ENCODE peak calls at places on chromosomes 7 and 10, in nine cellular contexts. One of them, this sample, is unnamed.

GRCh38 chr7:39463252-39463651 is 103.0 kb upstream of the YAE1 start:
- DNase-seq in sigmoid colon: no peak
- DNase-seq in H9: no peak
- DNase-seq in tibial nerve: no peak
- DNase-seq in DND-41: no peak
- DNase-seq in body of pancreas: no peak
- DNase-seq in OCI-LY7: no peak
- DNase-seq in suprapubic skin: no peak
- DNase-seq in CD8-positive, alpha-beta T cell: no peak
- DNase-seq in this sample: no peak

GRCh38 chr10:74104996-74105395 is 45.6 kb downstream of the AP3M1 start:
- DNase-seq in H9: no peak
- DNase-seq in CD8-positive, alpha-beta T cell: no peak
- DNase-seq in body of pancreas: no peak
- DNase-seq in DND-41: no peak
- DNase-seq in suprapubic skin: no peak
- DNase-seq in sigmoid colon: no peak
- DNase-seq in OCI-LY7: no peak
- DNase-seq in tibial nerve: no peak
- DNase-seq in this sample: no peak

GRCh38 chr7:2632717-2633537 is 1.1 kb downstream of the TTYH3 start:
- DNase-seq in CD8-positive, alpha-beta T cell: no peak
- DNase-seq in OCI-LY7: peak; percentile 39
- DNase-seq in body of pancreas: peak; percentile 73
- DNase-seq in sigmoid colon: peak; percentile 85
- DNase-seq in H9: no peak
- DNase-seq in suprapubic skin: no peak
- DNase-seq in tibial nerve: peak; percentile 37
- DNase-seq in DND-41: peak; percentile 93
- DNase-seq in this sample: no peak

GRCh38 chr10:6737080-6737641 is 157.1 kb upstream of the PRKCQ start:
- DNase-seq in OCI-LY7: no peak
- DNase-seq in H9: peak; percentile 68
- DNase-seq in DND-41: no peak
- DNase-seq in body of pancreas: no peak
- DNase-seq in sigmoid colon: no peak
- DNase-seq in suprapubic skin: no peak
- DNase-seq in tibial nerve: no peak
- DNase-seq in CD8-positive, alpha-beta T cell: no peak
- DNase-seq in this sample: peak; percentile 58

GRCh38 chr10:85548038-85548437 is 818.6 kb downstream of the GRID1 start:
- DNase-seq in tibial nerve: no peak
- DNase-seq in body of pancreas: peak; percentile 50
- DNase-seq in OCI-LY7: peak; percentile 17
- DNase-seq in sigmoid colon: no peak
- DNase-seq in H9: no peak
- DNase-seq in DND-41: peak; percentile 39
- DNase-seq in CD8-positive, alpha-beta T cell: no peak
- DNase-seq in suprapubic skin: no peak
- DNase-seq in this sample: peak; percentile 48

GRCh38 chr10:4174197-4174596 is 389.2 kb upstream of the KLF6 start:
- DNase-seq in CD8-positive, alpha-beta T cell: no peak
- DNase-seq in body of pancreas: no peak
- DNase-seq in sigmoid colon: no peak
- DNase-seq in suprapubic skin: no peak
- DNase-seq in H9: peak; percentile 68
- DNase-seq in OCI-LY7: no peak
- DNase-seq in tibial nerve: no peak
- DNase-seq in DND-41: peak; percentile 26
- DNase-seq in this sample: no peak

GRCh38 chr10:123974406-123974805 is 82.8 kb upstream of the CPXM2 start:
- DNase-seq in H9: no peak
- DNase-seq in OCI-LY7: peak; percentile 24
- DNase-seq in DND-41: no peak
- DNase-seq in tibial nerve: no peak
- DNase-seq in body of pancreas: no peak
- DNase-seq in sigmoid colon: no peak
- DNase-seq in suprapubic skin: no peak
- DNase-seq in CD8-positive, alpha-beta T cell: no peak
- DNase-seq in this sample: no peak

GRCh38 chr7:471866-472639 is 47.6 kb downstream of the PDGFA start:
- DNase-seq in suprapubic skin: peak; percentile 75
- DNase-seq in OCI-LY7: no peak
- DNase-seq in DND-41: no peak
- DNase-seq in CD8-positive, alpha-beta T cell: no peak
- DNase-seq in sigmoid colon: peak; percentile 82
- DNase-seq in tibial nerve: no peak
- DNase-seq in H9: no peak
- DNase-seq in body of pancreas: peak; percentile 28
- DNase-seq in this sample: no peak

GRCh38 chr10:24207781-24208611 is 942 bp upstream of the KIAA1217 start:
- DNase-seq in tibial nerve: no peak
- DNase-seq in CD8-positive, alpha-beta T cell: no peak
- DNase-seq in sigmoid colon: no peak
- DNase-seq in suprapubic skin: no peak
- DNase-seq in OCI-LY7: no peak
- DNase-seq in body of pancreas: peak; percentile 47
- DNase-seq in H9: no peak
- DNase-seq in DND-41: no peak
- DNase-seq in this sample: no peak

GRCh38 chr10:74824184-74825032 is 2.0 kb upstream of the KAT6B start:
- DNase-seq in H9: peak; percentile 36
- DNase-seq in CD8-positive, alpha-beta T cell: no peak
- DNase-seq in tibial nerve: no peak
- DNase-seq in suprapubic skin: peak; percentile 83
- DNase-seq in OCI-LY7: peak; percentile 18
- DNase-seq in sigmoid colon: no peak
- DNase-seq in body of pancreas: peak; percentile 32
- DNase-seq in DND-41: peak; percentile 13
- DNase-seq in this sample: no peak

GRCh38 chr10:126972622-126973414 is 67.6 kb downstream of the DOCK1 start:
- DNase-seq in OCI-LY7: no peak
- DNase-seq in tibial nerve: no peak
- DNase-seq in sigmoid colon: no peak
- DNase-seq in suprapubic skin: peak; percentile 55
- DNase-seq in body of pancreas: peak; percentile 38
- DNase-seq in H9: no peak
- DNase-seq in CD8-positive, alpha-beta T cell: no peak
- DNase-seq in DND-41: no peak
- DNase-seq in this sample: no peak

GRCh38 chr7:8113184-8113583 is 144.6 kb downstream of the GLCCI1 start:
- DNase-seq in suprapubic skin: no peak
- DNase-seq in CD8-positive, alpha-beta T cell: no peak
- DNase-seq in body of pancreas: no peak
- DNase-seq in H9: no peak
- DNase-seq in DND-41: no peak
- DNase-seq in sigmoid colon: no peak
- DNase-seq in tibial nerve: no peak
- DNase-seq in OCI-LY7: no peak
- DNase-seq in this sample: no peak

GRCh38 chr10:93294004-93294403 is 188.1 kb downstream of the MYOF start:
- DNase-seq in sigmoid colon: no peak
- DNase-seq in tibial nerve: no peak
- DNase-seq in suprapubic skin: no peak
- DNase-seq in body of pancreas: no peak
- DNase-seq in DND-41: no peak
- DNase-seq in CD8-positive, alpha-beta T cell: no peak
- DNase-seq in H9: no peak
- DNase-seq in OCI-LY7: no peak
- DNase-seq in this sample: no peak

GRCh38 chr10:10067644-10068043 is 950.0 kb upstream of the CELF2 start:
- DNase-seq in OCI-LY7: no peak
- DNase-seq in H9: no peak
- DNase-seq in CD8-positive, alpha-beta T cell: no peak
- DNase-seq in body of pancreas: no peak
- DNase-seq in tibial nerve: no peak
- DNase-seq in sigmoid colon: no peak
- DNase-seq in DND-41: no peak
- DNase-seq in suprapubic skin: no peak
- DNase-seq in this sample: no peak

GRCh38 chr10:14648936-14649335 is 125.8 kb downstream of the FAM107B start:
- DNase-seq in DND-41: no peak
- DNase-seq in CD8-positive, alpha-beta T cell: no peak
- DNase-seq in OCI-LY7: no peak
- DNase-seq in sigmoid colon: no peak
- DNase-seq in suprapubic skin: no peak
- DNase-seq in body of pancreas: no peak
- DNase-seq in tibial nerve: no peak
- DNase-seq in H9: no peak
- DNase-seq in this sample: peak; percentile 48

GRCh38 chr7:37448057-37448636 is 517 bp downstream of the ELMO1 start:
- DNase-seq in sigmoid colon: peak; percentile 68
- DNase-seq in tibial nerve: no peak
- DNase-seq in body of pancreas: no peak
- DNase-seq in DND-41: peak; percentile 4
- DNase-seq in CD8-positive, alpha-beta T cell: peak; percentile 2
- DNase-seq in H9: peak; percentile 40
- DNase-seq in OCI-LY7: no peak
- DNase-seq in suprapubic skin: no peak
- DNase-seq in this sample: no peak

GRCh38 chr7:45917064-45917463 is 4.0 kb downstream of the IGFBP3 start:
- DNase-seq in H9: no peak
- DNase-seq in tibial nerve: no peak
- DNase-seq in OCI-LY7: no peak
- DNase-seq in CD8-positive, alpha-beta T cell: no peak
- DNase-seq in DND-41: no peak
- DNase-seq in suprapubic skin: no peak
- DNase-seq in body of pancreas: no peak
- DNase-seq in sigmoid colon: no peak
- DNase-seq in this sample: no peak

DNA sequence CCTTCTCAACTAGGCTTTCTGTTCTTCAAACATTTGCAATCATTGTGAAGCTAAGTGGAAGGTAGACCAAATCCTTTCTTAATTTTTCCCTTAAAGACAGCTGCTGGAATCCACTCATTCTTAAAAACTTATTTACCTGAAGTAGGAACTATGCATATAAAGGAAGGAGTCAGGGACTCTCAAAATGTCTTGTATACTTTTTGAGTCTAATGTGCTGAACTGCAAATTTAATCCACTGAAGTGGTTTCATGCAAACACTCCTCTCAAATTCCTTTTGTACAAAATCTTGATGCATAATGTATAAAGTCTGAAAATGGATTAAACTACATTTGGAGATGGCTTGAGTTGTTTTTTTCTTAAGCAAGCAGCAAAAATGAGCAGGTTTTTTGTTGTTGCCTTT is 118.0 kb downstream of the CABCOCO1 start:
- DNase-seq in suprapubic skin: no peak
- DNase-seq in H9: no peak
- DNase-seq in OCI-LY7: no peak
- DNase-seq in sigmoid colon: no peak
- DNase-seq in DND-41: no peak
- DNase-seq in tibial nerve: no peak
- DNase-seq in CD8-positive, alpha-beta T cell: no peak
- DNase-seq in body of pancreas: no peak
- DNase-seq in this sample: no peak
- H3K27ac ChIP-seq in suprapubic skin: no peak overlapping the region
- H3K27ac ChIP-seq in H9: no peak overlapping the region
- H3K27ac ChIP-seq in OCI-LY7: no peak overlapping the region
- H3K27ac ChIP-seq in sigmoid colon: peak overlapping the region; percentile 61
- H3K27ac ChIP-seq in DND-41: no peak overlapping the region
- H3K27ac ChIP-seq in tibial nerve: no peak overlapping the region
- H3K27ac ChIP-seq in CD8-positive, alpha-beta T cell: no peak overlapping the region
- H3K27ac ChIP-seq in body of pancreas: no peak overlapping the region
- H3K27ac ChIP-seq in this sample: no peak overlapping the region

DNA sequence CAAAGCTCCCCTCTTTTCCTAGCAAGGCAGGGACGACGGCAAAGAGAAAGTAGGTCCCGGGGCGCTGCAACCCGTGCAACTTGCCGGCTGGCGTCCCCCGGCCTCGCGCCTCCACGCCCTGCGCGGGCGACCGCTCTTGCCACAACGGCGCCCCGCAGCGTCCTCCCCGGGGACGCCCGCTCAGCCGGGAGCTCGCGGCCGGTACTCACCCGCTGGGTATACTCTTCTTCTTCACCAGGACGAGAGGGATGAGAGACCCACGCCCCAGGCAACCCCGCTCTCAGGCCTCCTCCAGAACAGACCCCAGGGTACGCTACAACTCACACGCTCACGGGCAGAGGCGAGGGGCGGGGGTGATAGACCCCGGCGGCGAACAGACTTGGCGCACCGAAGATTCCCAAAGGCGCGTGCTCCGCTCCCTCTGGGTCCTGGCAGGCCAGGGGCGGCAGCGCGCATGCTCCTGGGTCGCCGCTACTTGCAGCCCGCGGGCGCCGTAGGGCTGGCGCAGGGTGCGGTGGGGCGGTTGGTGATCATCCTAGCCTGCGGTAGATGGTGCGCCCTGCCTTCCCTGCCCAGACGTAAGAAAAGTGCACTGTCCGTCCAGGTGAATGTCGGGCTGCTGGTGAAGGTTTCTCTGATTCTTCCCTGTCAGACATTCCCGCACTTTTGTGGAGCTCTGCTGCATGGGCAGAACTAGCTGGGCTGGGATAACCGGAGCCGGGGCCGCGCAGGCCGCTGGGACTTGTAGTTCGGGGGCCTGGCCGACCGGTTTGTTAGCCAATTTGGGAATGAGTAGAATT is at the start of gene CC2D2B:
- DNase-seq in H9: peak; percentile 90
- DNase-seq in suprapubic skin: peak; percentile 91
- DNase-seq in CD8-positive, alpha-beta T cell: peak; percentile 21
- DNase-seq in DND-41: peak; percentile 64
- DNase-seq in body of pancreas: peak; percentile 87
- DNase-seq in OCI-LY7: peak; percentile 27
- DNase-seq in sigmoid colon: peak; percentile 90
- DNase-seq in tibial nerve: peak; percentile 60
- DNase-seq in this sample: peak; percentile 22
- H3K27ac ChIP-seq in H9: peak within 1 kb of the TSS; percentile 18
- H3K27ac ChIP-seq in suprapubic skin: peak within 1 kb of the TSS; percentile 71
- H3K27ac ChIP-seq in CD8-positive, alpha-beta T cell: peak within 1 kb of the TSS; percentile 67
- H3K27ac ChIP-seq in DND-41: peak within 1 kb of the TSS; percentile 45
- H3K27ac ChIP-seq in body of pancreas: peak within 1 kb of the TSS; percentile 85
- H3K27ac ChIP-seq in OCI-LY7: no peak within 1 kb of the TSS
- H3K27ac ChIP-seq in sigmoid colon: peak within 1 kb of the TSS; percentile 85
- H3K27ac ChIP-seq in tibial nerve: peak within 1 kb of the TSS; percentile 44
- H3K27ac ChIP-seq in this sample: peak within 1 kb of the TSS; percentile 47

GRCh38 chr7:130793855-130794618 is 60.0 kb upstream of the KLF14 start:
- DNase-seq in body of pancreas: no peak
- DNase-seq in CD8-positive, alpha-beta T cell: no peak
- DNase-seq in DND-41: no peak
- DNase-seq in suprapubic skin: no peak
- DNase-seq in sigmoid colon: no peak
- DNase-seq in H9: no peak
- DNase-seq in tibial nerve: peak; percentile 27
- DNase-seq in OCI-LY7: no peak
- DNase-seq in this sample: no peak

GRCh38 chr7:130791746-130792145 is 57.7 kb upstream of the KLF14 start:
- DNase-seq in suprapubic skin: no peak
- DNase-seq in CD8-positive, alpha-beta T cell: no peak
- DNase-seq in OCI-LY7: no peak
- DNase-seq in DND-41: no peak
- DNase-seq in tibial nerve: no peak
- DNase-seq in sigmoid colon: no peak
- DNase-seq in body of pancreas: no peak
- DNase-seq in H9: no peak
- DNase-seq in this sample: no peak

GRCh38 chr7:130794619-130794922 is 60.6 kb upstream of the KLF14 start:
- DNase-seq in tibial nerve: no peak
- DNase-seq in H9: no peak
- DNase-seq in body of pancreas: no peak
- DNase-seq in CD8-positive, alpha-beta T cell: no peak
- DNase-seq in suprapubic skin: no peak
- DNase-seq in OCI-LY7: no peak
- DNase-seq in DND-41: no peak
- DNase-seq in sigmoid colon: no peak
- DNase-seq in this sample: no peak
- H3K27ac ChIP-seq in tibial nerve: peak overlapping the region; percentile 50
- H3K27ac ChIP-seq in H9: no peak overlapping the region
- H3K27ac ChIP-seq in body of pancreas: no peak overlapping the region
- H3K27ac ChIP-seq in CD8-positive, alpha-beta T cell: no peak overlapping the region
- H3K27ac ChIP-seq in suprapubic skin: no peak overlapping the region
- H3K27ac ChIP-seq in OCI-LY7: no peak overlapping the region
- H3K27ac ChIP-seq in DND-41: no peak overlapping the region
- H3K27ac ChIP-seq in sigmoid colon: no peak overlapping the region
- H3K27ac ChIP-seq in this sample: no peak overlapping the region

GRCh38 chr10:100987685-100988049 is 324 bp downstream of the TWNK start:
- DNase-seq in sigmoid colon: no peak
- DNase-seq in DND-41: no peak
- DNase-seq in body of pancreas: no peak
- DNase-seq in tibial nerve: no peak
- DNase-seq in CD8-positive, alpha-beta T cell: no peak
- DNase-seq in H9: no peak
- DNase-seq in OCI-LY7: no peak
- DNase-seq in suprapubic skin: no peak
- DNase-seq in this sample: no peak
- H3K27ac ChIP-seq in sigmoid colon: peak overlapping the region; percentile 82
- H3K27ac ChIP-seq in DND-41: peak overlapping the region; percentile 90
- H3K27ac ChIP-seq in body of pancreas: no peak overlapping the region
- H3K27ac ChIP-seq in tibial nerve: peak overlapping the region; percentile 41
- H3K27ac ChIP-seq in CD8-positive, alpha-beta T cell: peak overlapping the region; percentile 51
- H3K27ac ChIP-seq in H9: no peak overlapping the region
- H3K27ac ChIP-seq in OCI-LY7: peak overlapping the region; percentile 62
- H3K27ac ChIP-seq in suprapubic skin: peak overlapping the region; percentile 79
- H3K27ac ChIP-seq in this sample: peak overlapping the region; percentile 81